ENCODE peak calls at places on chromosomes 1 and 21, in ten cellular contexts. D is stimulated activated naive CD4-positive, alpha-beta T cell treated with Interleukin-2 at 50 U/mL for 16 hours; Q is stomach; J is LHCN-M2; C is LoVo; F is activated CD4-positive, alpha-beta T cell treated with anti-CD3 and anti-CD28 coated beads, Interleukin-2, amount 10 ng/mL, durations not matched to agents 7 days and 5 days; M is GM20000; T is dermis microvascular lymphatic vessel endothelial cell; X is foreskin fibroblast; N is A549. V is an unnamed sample.

GRCh38 chr1:96979287-96979686 is 257.7 kb downstream of the PTBP2 start:
- DNase-seq in Q (no peak), N (no peak), J (no peak), X (no peak), T (no peak), D (no peak), C (no peak), F (no peak), M (no peak), V (no peak)

GRCh38 chr1:21906173-21907078 is 30.7 kb downstream of the HSPG2 start:
- DNase-seq in F (no peak), X (peak), T (peak), J (peak), Q (no peak), N (no peak), D (no peak), M (no peak), C (no peak), V (no peak)

GRCh38 chr21:34878501-34878900 is 170.6 kb downstream of the RUNX1 start:
- DNase-seq in J (no peak), M (no peak), F (no peak), D (no peak), C (peak), T (no peak), Q (peak), N (peak), X (no peak), V (no peak)

GRCh38 chr1:202568466-202569196 is 141.6 kb downstream of the SYT2 start:
- DNase-seq in Q (no peak), D (no peak), X (no peak), J (no peak), F (no peak), C (no peak), T (no peak), N (no peak), M (peak), V (no peak)

GRCh38 chr1:156661932-156662587 is 15.1 kb downstream of the NES start:
- DNase-seq in J (peak), C (no peak), Q (no peak), M (no peak), X (no peak), N (no peak), F (no peak), D (no peak), T (peak), V (no peak)

GRCh38 chr1:15354580-15354965 is 55.1 kb upstream of the EFHD2 start:
- DNase-seq in Q (no peak), X (peak), N (no peak), J (peak), T (no peak), M (no peak), D (no peak), C (no peak), F (no peak), V (no peak)

GRCh38 chr1:182629674-182630073 is 25.5 kb upstream of the RGS16 start:
- DNase-seq in D (peak), X (no peak), M (no peak), Q (no peak), F (peak), N (no peak), C (no peak), T (no peak), J (no peak), V (no peak)

GRCh38 chr1:3471356-3472087 is 17.1 kb downstream of the ARHGEF16 start:
- DNase-seq in M (no peak), X (peak), D (no peak), F (no peak), T (peak), N (peak), C (no peak), J (no peak), Q (no peak), V (no peak)

GRCh38 chr1:92968138-92969032 is 7.1 kb upstream of the DIPK1A start:
- DNase-seq in Q (no peak), J (peak), N (no peak), M (no peak), D (no peak), F (peak), X (no peak), T (peak), C (peak), V (no peak)

GRCh38 chr1:174258148-174258550 is 98.8 kb downstream of the RABGAP1L start:
- DNase-seq in C (peak), Q (no peak), T (peak), J (peak), M (peak), N (peak), X (peak), D (peak), F (peak), V (peak)

GRCh38 chr1:32742132-32742947 is 39.8 kb upstream of the SYNC start:
- DNase-seq in X (no peak), T (no peak), N (no peak), D (no peak), Q (peak), C (peak), J (no peak), M (peak), F (no peak), V (no peak)

GRCh38 chr1:59128239-59128736 is 168.6 kb upstream of the FGGY start:
- DNase-seq in M (no peak), T (peak), N (no peak), D (no peak), J (peak), F (no peak), Q (no peak), C (no peak), X (no peak), V (no peak)

GRCh38 chr1:236140705-236141446 is 1.5 kb upstream of the GPR137B start:
- DNase-seq in M (no peak), T (peak), D (no peak), X (no peak), C (peak), J (no peak), Q (no peak), N (peak), F (no peak), V (no peak)

GRCh38 chr1:17190526-17190995 is 14.4 kb upstream of the PADI1 start:
- DNase-seq in T (no peak), F (no peak), X (no peak), D (no peak), M (no peak), Q (peak), N (no peak), J (no peak), C (no peak), V (no peak)

GRCh38 chr1:215543191-215543606 is 23.9 kb upstream of the KCTD3 start:
- DNase-seq in N (no peak), D (no peak), C (no peak), X (peak), F (no peak), J (peak), T (no peak), Q (peak), M (no peak), V (no peak)

GRCh38 chr1:37244083-37244480 is 209.8 kb upstream of the GRIK3 start:
- DNase-seq in N (no peak), Q (no peak), M (no peak), T (no peak), X (no peak), F (no peak), C (no peak), D (no peak), J (no peak), V (no peak)

GRCh38 chr1:205451202-205451601 is 4.6 kb downstream of the BLACAT1 start:
- DNase-seq in X (no peak), N (no peak), F (no peak), D (no peak), T (no peak), Q (no peak), J (no peak), M (no peak), C (no peak), V (no peak)

GRCh38 chr1:87963566-87963965 is 634.9 kb downstream of the LMO4 start:
- DNase-seq in F (no peak), X (no peak), M (no peak), T (no peak), C (no peak), Q (no peak), D (no peak), N (no peak), J (no peak), V (no peak)

GRCh38 chr1:28509705-28510349 is 4.0 kb downstream of the RCC1 start:
- DNase-seq in F (no peak), J (peak), X (no peak), T (peak), M (no peak), D (peak), N (no peak), Q (no peak), C (peak), V (no peak)

GRCh38 chr1:119987689-119988088 is 81.8 kb downstream of the NOTCH2 start:
- DNase-seq in X (no peak), M (peak), C (no peak), T (no peak), N (no peak), Q (no peak), F (peak), J (no peak), D (no peak), V (no peak)

GRCh38 chr1:91556556-91556955 is 55.9 kb downstream of the CDC7 start:
- DNase-seq in X (no peak), N (no peak), C (no peak), Q (no peak), M (no peak), J (no peak), F (peak), T (no peak), D (no peak), V (no peak)

GRCh38 chr1:60245371-60245770 is 171.8 kb upstream of the C1orf87 start:
- DNase-seq in D (no peak), T (no peak), Q (no peak), X (no peak), F (no peak), J (peak), N (no peak), M (no peak), C (no peak), V (no peak)

V was measured in glomerular endothelial cell.